ENCODE peak calls at places on chromosome 16, in seven cellular contexts. G is GM12865; V is activated naive CD8-positive, alpha-beta T cell treated with anti-CD3 and anti-CD28 coated beads for 36 hours; K is stimulated activated CD8-positive, alpha-beta memory T cell treated with anti-CD3 and anti-CD28 coated beads, Interleukin-7, amount 100 ng/mL, for 1 hour; W is EH; A is GM20000; E is sciatic nerve. Z is an unnamed sample.

GRCh38 chr16:83831451-83831987 is 23.7 kb downstream of the HSBP1 start:
- DNase-seq in G (no peak), V (no peak), K (no peak), W (no peak), A (no peak), E (no peak), Z (no peak)

GRCh38 chr16:28549301-28549899 is 4.3 kb upstream of the SGF29 start:
- DNase-seq in G (peak; percentile 46), V (no peak), K (no peak), W (peak; percentile 53), A (no peak), E (no peak), Z (no peak)

GRCh38 chr16:2825049-2825742 is 4.9 kb upstream of the ZG16B start:
- DNase-seq in G (no peak), V (no peak), K (no peak), W (no peak), A (no peak), E (peak; percentile 46), Z (no peak)

GRCh38 chr16:78105517-78105916 is 6.1 kb downstream of the WWOX start:
- DNase-seq in G (no peak), V (no peak), K (no peak), W (no peak), A (no peak), E (no peak), Z (no peak)

GRCh38 chr16:66379571-66379941 is 13.1 kb downstream of the CDH5 start:
- DNase-seq in G (no peak), V (no peak), K (no peak), W (no peak), A (no peak), E (no peak), Z (no peak)

GRCh38 chr16:75805946-75806345 is 79.7 kb upstream of the CPHXL start:
- DNase-seq in G (no peak), V (no peak), K (no peak), W (no peak), A (no peak), E (no peak), Z (no peak)

GRCh38 chr16:85491798-85492616 is 121.1 kb upstream of the GSE1 start:
- DNase-seq in G (no peak), V (peak; percentile 13), K (no peak), W (peak; percentile 70), A (no peak), E (no peak), Z (peak; percentile 87)

GRCh38 chr16:85551319-85551978 is 61.7 kb upstream of the GSE1 start:
- DNase-seq in G (no peak), V (peak; percentile 62), K (no peak), W (no peak), A (no peak), E (no peak), Z (no peak)

GRCh38 chr16:11114366-11115164 is 141.4 kb downstream of the SOCS1 start:
- DNase-seq in G (peak; percentile 76), V (peak; percentile 61), K (no peak), W (no peak), A (no peak), E (no peak), Z (no peak)

GRCh38 chr16:30084816-30085159 is 6.9 kb downstream of the TBX6 start:
- DNase-seq in G (no peak), V (no peak), K (no peak), W (no peak), A (no peak), E (peak; percentile 75), Z (peak; percentile 86)

Z was measured in aorta.